ENCODE peak calls at places on chromosomes 13 and 19, in four cellular contexts. O is lower lobe of right lung; U is BE2C; M is stimulated activated CD4-positive, alpha-beta T cell treated with anti-CD3 and anti-CD28 coated beads, Interleukin-4, amount 100 ng/mL, for 48 hours. Z is an unnamed sample.

GRCh38 chr19:54473071-54473941 is at the start of gene CDC42EP5:
- DNase-seq in O (peak; percentile 59), U (no peak), M (no peak), Z (no peak)

GRCh38 chr13:80251403-80251802 is 89.5 kb downstream of the SPRY2 start:
- DNase-seq in O (no peak), U (peak; percentile 37), M (no peak), Z (no peak)

GRCh38 chr19:38496603-38497487 is 63.4 kb downstream of the RYR1 start:
- DNase-seq in O (no peak), U (no peak), M (no peak), Z (no peak)

GRCh38 chr13:79194272-79194671 is 211.8 kb downstream of the RBM26 start:
- DNase-seq in O (no peak), U (no peak), M (no peak), Z (no peak)

GRCh38 chr19:49689133-49690072 is at the start of gene ADM5:
- DNase-seq in O (peak; percentile 69), U (peak; percentile 71), M (peak; percentile 44), Z (no peak)

GRCh38 chr19:34253711-34254551 is 423 bp upstream of the GARRE1 start:
- DNase-seq in O (peak; percentile 91), U (no peak), M (peak; percentile 78), Z (peak; percentile 88)

GRCh38 chr19:15129856-15130580 is 22.8 kb downstream of the SYDE1 start:
- DNase-seq in O (no peak), U (no peak), M (no peak), Z (no peak)

GRCh38 chr19:38155453-38155852 is 68.6 kb downstream of the DPF1 start:
- DNase-seq in O (no peak), U (no peak), M (no peak), Z (no peak)

GRCh38 chr19:41597600-41598041 is 21.7 kb downstream of the CEACAM21 start:
- DNase-seq in O (peak; percentile 71), U (peak; percentile 70), M (peak; percentile 56), Z (peak; percentile 59)

GRCh38 chr19:13987101-13987890 is 18.8 kb downstream of the RFX1 start:
- DNase-seq in O (peak; percentile 80), U (no peak), M (no peak), Z (peak; percentile 83)

Z was measured in left lung.